ENCODE peak calls at places on chromosomes 3 and 15, in four cellular contexts. H is NCI-H69, S is posterior cingulate gyrus, X is tibial nerve. T is an unnamed sample.

GRCh38 chr3:178353292-178353814 is 182.9 kb upstream of the KCNMB2 start:
- DNase-seq in X (no peak), S (no peak), H (peak), T (no peak)

GRCh38 chr3:182843478-182843877 is 50.2 kb downstream of the ATP11B start:
- DNase-seq in H (no peak), S (no peak), X (no peak), T (no peak)

GRCh38 chr15:65873271-65873670 is 4.0 kb downstream of the RAB11A start:
- DNase-seq in X (no peak), H (no peak), S (no peak), T (no peak)

GRCh38 chr3:83039422-83039821 is 1278.0 kb upstream of the GBE1 start:
- DNase-seq in H (no peak), S (no peak), X (no peak), T (no peak)

GRCh38 chr3:179308006-179308405 is 14.8 kb upstream of the ZNF639 start:
- DNase-seq in X (no peak), S (no peak), H (no peak), T (no peak)

GRCh38 chr3:150787741-150788370 is 24.9 kb upstream of the SIAH2 start:
- DNase-seq in H (peak), S (peak), X (peak), T (peak)

GRCh38 chr3:49609815-49610214 is 55.5 kb downstream of the BSN start:
- DNase-seq in H (no peak), S (peak), X (no peak), T (no peak)

GRCh38 chr15:39059886-39060285 is 495.3 kb upstream of the RASGRP1 start:
- DNase-seq in H (no peak), X (no peak), S (no peak), T (no peak)

GRCh38 chr3:30640856-30641255 is 34.5 kb downstream of the TGFBR2 start:
- DNase-seq in X (no peak), S (no peak), H (no peak), T (no peak)

GRCh38 chr3:187447737-187448136 is 79.6 kb downstream of the RTP4 start:
- DNase-seq in X (no peak), H (no peak), S (no peak), T (no peak)

GRCh38 chr3:184551614-184552256 is 9.8 kb upstream of the EPHB3 start:
- DNase-seq in X (no peak), S (no peak), H (no peak), T (no peak)

GRCh38 chr3:96966181-96966929 is 152.0 kb downstream of the EPHA6 start:
- DNase-seq in S (no peak), X (no peak), H (no peak), T (no peak)

GRCh38 chr3:96213393-96213792 is 601.0 kb upstream of the EPHA6 start:
- DNase-seq in S (no peak), X (no peak), H (peak), T (no peak)

GRCh38 chr3:176376531-176376930 is 820.8 kb downstream of the TBL1XR1 start:
- DNase-seq in H (peak), S (no peak), X (no peak), T (no peak)

GRCh38 chr3:176430244-176430893 is 766.9 kb downstream of the TBL1XR1 start:
- DNase-seq in H (peak), X (peak), S (no peak), T (no peak)

GRCh38 chr15:70643106-70643782 is 120.1 kb downstream of the UACA start:
- DNase-seq in H (no peak), S (no peak), X (no peak), T (no peak)

GRCh38 chr3:50484681-50485263 is 18.7 kb downstream of the CACNA2D2 start:
- DNase-seq in X (no peak), H (peak), S (no peak), T (no peak)

GRCh38 chr3:56467108-56467507 is 1.2 kb downstream of the ERC2 start:
- DNase-seq in H (peak), X (peak), S (peak), T (no peak)

GRCh38 chr3:108346301-108346989 is 50.1 kb downstream of the HHLA2 start:
- DNase-seq in S (no peak), H (no peak), X (no peak), T (no peak)

GRCh38 chr3:15315003-15315402 is 17.4 kb downstream of the SH3BP5 start:
- DNase-seq in S (no peak), H (no peak), X (no peak), T (peak)

GRCh38 chr15:99138491-99138982 is 33.7 kb downstream of the SYNM start:
- DNase-seq in H (no peak), S (no peak), X (no peak), T (no peak)

GRCh38 chr3:25663324-25664065 is 1.2 kb downstream of the TOP2B start:
- DNase-seq in H (peak), X (no peak), S (no peak), T (no peak)